ENCODE peak calls at places on chromosomes 2 and 18, in six cellular contexts. G is HepG2, U is K562, X is H1, V is GM12892, P is GM12878. K is an unnamed sample.

GRCh38 chr2:160384791-160385190 is 108.8 kb downstream of the RBMS1 start:
- DNase-seq in U (no peak), G (no peak), P (no peak), X (no peak), V (no peak), K (no peak)

GRCh38 chr2:165408191-165408590 is 61.3 kb upstream of the CSRNP3 start:
- DNase-seq in V (no peak), G (no peak), P (no peak), U (no peak), X (no peak), K (no peak)

GRCh38 chr18:56890632-56891031 is 239.5 kb downstream of the WDR7 start:
- DNase-seq in G (peak), X (no peak), P (no peak), V (no peak), U (no peak), K (no peak)

GRCh38 chr18:58325521-58325908 is 281.5 kb downstream of the NEDD4L start:
- DNase-seq in V (no peak), P (no peak), U (no peak), X (no peak), G (no peak), K (no peak)

GRCh38 chr18:49362431-49362830 is 98.0 kb downstream of the DYM start:
- DNase-seq in G (no peak), X (no peak), U (no peak), V (no peak), P (no peak), K (no peak)

GRCh38 chr2:132469095-132469494 is 52.5 kb downstream of the GPR39 start:
- DNase-seq in V (no peak), U (no peak), X (no peak), G (no peak), P (no peak), K (no peak)

GRCh38 chr2:184119920-184120820 is 478.2 kb upstream of the ZNF804A start:
- DNase-seq in P (no peak), G (no peak), U (no peak), V (no peak), X (no peak), K (no peak)

GRCh38 chr2:149863227-149863626 is 275.7 kb upstream of the MMADHC start:
- DNase-seq in G (no peak), X (no peak), U (no peak), P (no peak), V (no peak), K (no peak)

GRCh38 chr18:76351961-76352581 is 143.0 kb downstream of the ZNF516 start:
- DNase-seq in V (no peak), X (no peak), P (no peak), G (peak), U (no peak), K (no peak)

GRCh38 chr18:8153887-8154583 is 455.2 kb upstream of the RAB12 start:
- DNase-seq in P (no peak), X (no peak), V (no peak), U (no peak), G (no peak), K (no peak)

GRCh38 chr2:112674229-112674628 is 28.5 kb downstream of the SLC20A1 start:
- DNase-seq in U (no peak), G (no peak), P (no peak), V (no peak), X (no peak), K (no peak)

GRCh38 chr2:207796585-207797350 is 27.1 kb upstream of the FZD5 start:
- DNase-seq in X (peak), G (peak), V (no peak), P (no peak), U (no peak), K (no peak)

GRCh38 chr2:11955314-11955713 is 208.9 kb downstream of the LPIN1 start:
- DNase-seq in P (no peak), X (no peak), V (no peak), G (no peak), U (no peak), K (no peak)

GRCh38 chr2:29753676-29754444 is 167.5 kb downstream of the ALK start:
- DNase-seq in G (no peak), U (no peak), V (no peak), P (no peak), X (no peak), K (no peak)

DNA sequence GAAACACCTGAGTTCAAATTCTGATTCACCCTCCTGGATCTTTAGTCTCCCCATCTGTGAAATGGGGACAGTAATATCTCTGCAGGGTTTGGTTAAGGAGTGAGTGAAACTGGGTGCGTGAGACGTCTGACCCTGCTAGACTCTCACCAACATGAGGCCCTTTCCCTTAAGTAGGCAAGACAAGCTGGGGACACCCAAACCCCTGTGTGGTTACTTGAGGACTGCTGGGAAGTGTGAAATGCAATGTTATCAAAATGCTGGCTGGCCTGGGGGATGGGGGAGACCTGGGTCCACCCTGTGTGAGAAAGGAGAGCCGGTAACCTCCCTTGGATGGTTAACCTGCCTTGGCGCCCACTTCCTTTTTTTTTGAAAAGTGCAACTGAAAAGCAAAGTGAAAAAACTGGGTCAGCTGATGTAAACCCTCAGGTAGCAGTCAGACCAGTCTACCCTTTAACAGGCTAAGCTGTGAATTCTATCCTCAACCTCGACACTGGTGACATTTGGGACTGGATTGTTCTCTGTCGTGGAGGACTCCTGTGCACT is 82.3 kb downstream of the INPP5D start:
- DNase-seq in X (no peak), G (no peak), V (no peak), U (no peak), P (peak), K (peak)
- TF ChIP-seq POLR2A in X (no peak), G (no peak), V (no peak), U (no peak), P (peak), K (no peak)

DNA sequence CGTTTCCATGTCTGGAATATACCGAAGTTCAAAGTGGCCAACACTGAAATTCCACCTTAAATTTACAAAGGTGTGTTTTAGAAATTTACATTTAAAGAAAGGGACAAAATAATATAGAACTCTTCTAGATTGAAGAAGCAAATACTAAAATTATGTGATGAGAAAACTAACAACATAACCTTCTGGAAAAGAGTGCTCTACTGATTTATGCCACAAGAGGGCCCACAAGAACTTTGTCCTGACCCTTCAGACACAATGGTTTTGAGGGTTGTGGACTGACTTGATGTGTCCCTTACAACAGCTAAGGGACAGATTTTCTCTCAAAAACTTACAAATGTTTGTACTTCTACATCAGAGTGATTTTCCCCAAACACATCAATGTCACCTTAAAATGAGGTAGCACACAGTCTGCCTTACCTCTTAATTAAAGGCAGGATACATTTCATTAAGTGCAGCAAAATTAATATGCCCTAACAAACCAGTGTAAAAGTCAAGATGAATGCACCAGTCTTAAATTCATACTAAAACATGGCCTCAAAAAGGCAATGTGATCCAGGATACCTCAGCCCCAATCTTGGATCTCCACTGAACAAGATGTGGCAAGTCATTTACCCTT is 36.2 kb downstream of the EIF2AK3 start:
- DNase-seq in U (peak), P (peak), G (peak), V (no peak), X (no peak), K (no peak)
- TF ChIP-seq TAF1 in U (no peak), P (no peak), G (no peak), V (no peak), X (no peak), K (no peak)

DNA sequence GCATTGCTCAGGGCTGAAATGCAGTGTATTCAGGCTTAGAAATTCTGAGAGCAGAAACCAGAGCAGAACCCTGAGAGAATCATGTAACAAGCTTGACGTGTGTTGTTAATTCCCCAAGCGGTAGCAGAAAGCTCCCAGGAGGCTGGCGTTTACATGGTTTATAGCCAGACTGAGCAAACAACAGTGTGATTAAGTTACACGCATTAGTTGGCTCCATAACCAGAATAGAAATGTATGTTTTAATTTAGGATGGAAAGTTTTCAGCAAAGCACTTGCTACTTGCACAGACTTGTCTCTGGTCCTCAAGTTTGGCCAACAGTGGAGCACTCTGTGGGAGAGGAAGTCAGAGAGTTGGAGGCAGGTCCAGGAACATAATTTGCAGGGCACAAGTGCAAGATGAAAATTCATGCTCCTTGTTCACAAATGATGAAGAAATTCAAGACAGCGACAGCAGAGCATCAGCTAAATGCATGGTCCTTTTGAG is 69.3 kb downstream of the MAPK4 start:
- DNase-seq in P (no peak), X (no peak), V (no peak), U (no peak), G (no peak), K (no peak)
- TF ChIP-seq POLR2AphosphoS5 in P (no peak), X (no peak), V (no peak), U (no peak), G (no peak), K (no peak)

GRCh38 chr2:186199029-186199428 is 287.0 kb upstream of the ZC3H15 start:
- DNase-seq in P (no peak), V (no peak), X (no peak), G (no peak), U (no peak), K (no peak)
- TF ChIP-seq POLR2A in P (no peak), V (no peak), X (no peak), G (no peak), U (no peak), K (no peak)

K was measured in GM12891.